ENCODE peak calls at places on chromosomes 16 and 17, in seven cellular contexts. One of them, this sample, is unnamed.

GRCh38 chr17:80737106-80738019 is 192.7 kb downstream of the RPTOR start:
- DNase-seq in effector CD4-positive, alpha-beta T cell: no peak
- DNase-seq in left cardiac atrium: no peak
- DNase-seq in germinal center: peak
- DNase-seq in A172: no peak
- DNase-seq in MV-4-11: peak
- DNase-seq in nephron progenitor cell: no peak
- DNase-seq in this sample: no peak

GRCh38 chr16:53434436-53435065 is at the start of gene RBL2:
- DNase-seq in A172: peak
- DNase-seq in MV-4-11: peak
- DNase-seq in effector CD4-positive, alpha-beta T cell: peak
- DNase-seq in nephron progenitor cell: peak
- DNase-seq in germinal center: peak
- DNase-seq in left cardiac atrium: peak
- DNase-seq in this sample: peak

GRCh38 chr17:31492880-31493655 is 101.6 kb downstream of the RAB11FIP4 start:
- DNase-seq in MV-4-11: peak
- DNase-seq in A172: no peak
- DNase-seq in effector CD4-positive, alpha-beta T cell: peak
- DNase-seq in germinal center: peak
- DNase-seq in nephron progenitor cell: no peak
- DNase-seq in left cardiac atrium: peak
- DNase-seq in this sample: peak

GRCh38 chr17:12568358-12569251 is 97.1 kb upstream of the MYOCD start:
- DNase-seq in germinal center: no peak
- DNase-seq in effector CD4-positive, alpha-beta T cell: no peak
- DNase-seq in MV-4-11: no peak
- DNase-seq in left cardiac atrium: no peak
- DNase-seq in nephron progenitor cell: no peak
- DNase-seq in A172: no peak
- DNase-seq in this sample: no peak

GRCh38 chr17:31842416-31843381 is 16.3 kb downstream of the COPRS start:
- DNase-seq in left cardiac atrium: peak
- DNase-seq in MV-4-11: peak
- DNase-seq in effector CD4-positive, alpha-beta T cell: peak
- DNase-seq in nephron progenitor cell: peak
- DNase-seq in germinal center: peak
- DNase-seq in A172: peak
- DNase-seq in this sample: peak

GRCh38 chr16:67470314-67470713 is 10.6 kb downstream of the ATP6V0D1 start:
- DNase-seq in germinal center: no peak
- DNase-seq in left cardiac atrium: peak
- DNase-seq in nephron progenitor cell: no peak
- DNase-seq in effector CD4-positive, alpha-beta T cell: no peak
- DNase-seq in A172: no peak
- DNase-seq in MV-4-11: no peak
- DNase-seq in this sample: peak

GRCh38 chr16:68117884-68118283 is 32.7 kb downstream of the NFATC3 start:
- DNase-seq in A172: no peak
- DNase-seq in left cardiac atrium: no peak
- DNase-seq in nephron progenitor cell: no peak
- DNase-seq in MV-4-11: no peak
- DNase-seq in effector CD4-positive, alpha-beta T cell: no peak
- DNase-seq in germinal center: no peak
- DNase-seq in this sample: no peak

GRCh38 chr17:33228548-33228947 is 64.5 kb downstream of the ASIC2 start:
- DNase-seq in A172: no peak
- DNase-seq in left cardiac atrium: peak
- DNase-seq in effector CD4-positive, alpha-beta T cell: no peak
- DNase-seq in germinal center: no peak
- DNase-seq in MV-4-11: no peak
- DNase-seq in nephron progenitor cell: no peak
- DNase-seq in this sample: no peak

GRCh38 chr17:60720763-60721531 is 43.3 kb downstream of the BCAS3 start:
- DNase-seq in left cardiac atrium: no peak
- DNase-seq in nephron progenitor cell: peak
- DNase-seq in germinal center: peak
- DNase-seq in MV-4-11: peak
- DNase-seq in A172: peak
- DNase-seq in effector CD4-positive, alpha-beta T cell: peak
- DNase-seq in this sample: no peak

GRCh38 chr17:79168486-79169055 is 93.9 kb downstream of the ENGASE start:
- DNase-seq in germinal center: no peak
- DNase-seq in nephron progenitor cell: no peak
- DNase-seq in A172: no peak
- DNase-seq in MV-4-11: no peak
- DNase-seq in left cardiac atrium: no peak
- DNase-seq in effector CD4-positive, alpha-beta T cell: no peak
- DNase-seq in this sample: no peak

GRCh38 chr16:87702325-87702811 is 63.4 kb downstream of the KLHDC4 start:
- DNase-seq in nephron progenitor cell: peak
- DNase-seq in A172: peak
- DNase-seq in germinal center: peak
- DNase-seq in MV-4-11: peak
- DNase-seq in left cardiac atrium: no peak
- DNase-seq in effector CD4-positive, alpha-beta T cell: no peak
- DNase-seq in this sample: peak

GRCh38 chr17:73379814-73380213 is 68.0 kb upstream of the CDC42EP4 start:
- DNase-seq in effector CD4-positive, alpha-beta T cell: no peak
- DNase-seq in left cardiac atrium: no peak
- DNase-seq in germinal center: no peak
- DNase-seq in A172: no peak
- DNase-seq in MV-4-11: no peak
- DNase-seq in nephron progenitor cell: no peak
- DNase-seq in this sample: no peak